ENCODE peak calls at places on chromosomes 7 and 10, in six cellular contexts. One of them, this sample, is unnamed.

GRCh38 chr7:76408121-76408560 is 1.4 kb downstream of the SSC4D start:
- DNase-seq in K562: no peak
- DNase-seq in GM12891: no peak
- DNase-seq in GM12878: no peak
- DNase-seq in H1: no peak
- DNase-seq in HepG2: peak
- DNase-seq in this sample: no peak

GRCh38 chr7:31875424-31875823 is 188.4 kb downstream of the PPP1R17 start:
- DNase-seq in K562: no peak
- DNase-seq in GM12891: no peak
- DNase-seq in GM12878: no peak
- DNase-seq in H1: no peak
- DNase-seq in HepG2: no peak
- DNase-seq in this sample: no peak

GRCh38 chr7:108324053-108325038 is 131.9 kb downstream of the NRCAM start:
- DNase-seq in K562: no peak
- DNase-seq in GM12891: no peak
- DNase-seq in GM12878: no peak
- DNase-seq in H1: no peak
- DNase-seq in HepG2: no peak
- DNase-seq in this sample: no peak

GRCh38 chr10:69061305-69062161 is 26.4 kb upstream of the SRGN start:
- DNase-seq in K562: peak
- DNase-seq in GM12891: no peak
- DNase-seq in GM12878: no peak
- DNase-seq in H1: no peak
- DNase-seq in HepG2: peak
- DNase-seq in this sample: no peak

GRCh38 chr7:47153571-47153970 is 428.3 kb downstream of the TNS3 start:
- DNase-seq in K562: no peak
- DNase-seq in GM12891: no peak
- DNase-seq in GM12878: no peak
- DNase-seq in H1: peak
- DNase-seq in HepG2: peak
- DNase-seq in this sample: no peak

GRCh38 chr10:60479305-60480020 is 89.8 kb upstream of the ANK3 start:
- DNase-seq in K562: no peak
- DNase-seq in GM12891: no peak
- DNase-seq in GM12878: no peak
- DNase-seq in H1: no peak
- DNase-seq in HepG2: no peak
- DNase-seq in this sample: no peak

GRCh38 chr7:155590215-155591023 is 44.1 kb upstream of the CNPY1 start:
- DNase-seq in K562: peak
- DNase-seq in GM12891: no peak
- DNase-seq in GM12878: no peak
- DNase-seq in H1: no peak
- DNase-seq in HepG2: peak
- DNase-seq in this sample: no peak

GRCh38 chr7:2468227-2468626 is 8.0 kb downstream of the GRIFIN start:
- DNase-seq in K562: no peak
- DNase-seq in GM12891: no peak
- DNase-seq in GM12878: no peak
- DNase-seq in H1: no peak
- DNase-seq in HepG2: no peak
- DNase-seq in this sample: no peak

GRCh38 chr7:47945261-47946015 is 2.8 kb downstream of the PKD1L1 start:
- DNase-seq in K562: peak
- DNase-seq in GM12891: peak
- DNase-seq in GM12878: no peak
- DNase-seq in H1: peak
- DNase-seq in HepG2: peak
- DNase-seq in this sample: peak

GRCh38 chr10:77409697-77410471 is 227.7 kb downstream of the KCNMA1 start:
- DNase-seq in K562: no peak
- DNase-seq in GM12891: no peak
- DNase-seq in GM12878: no peak
- DNase-seq in H1: no peak
- DNase-seq in HepG2: no peak
- DNase-seq in this sample: no peak

GRCh38 chr10:69321865-69322264 is 43.6 kb downstream of the HK1 start:
- DNase-seq in K562: peak
- DNase-seq in GM12891: no peak
- DNase-seq in GM12878: no peak
- DNase-seq in H1: no peak
- DNase-seq in HepG2: no peak
- DNase-seq in this sample: no peak

GRCh38 chr10:93436577-93436976 is 45.6 kb downstream of the MYOF start:
- DNase-seq in K562: no peak
- DNase-seq in GM12891: no peak
- DNase-seq in GM12878: no peak
- DNase-seq in H1: no peak
- DNase-seq in HepG2: no peak
- DNase-seq in this sample: no peak

GRCh38 chr10:52215745-52216361 is 98.2 kb upstream of the DKK1 start:
- DNase-seq in K562: peak
- DNase-seq in GM12891: no peak
- DNase-seq in GM12878: peak
- DNase-seq in H1: no peak
- DNase-seq in HepG2: peak
- DNase-seq in this sample: no peak

GRCh38 chr7:80279760-80280159 is 145.1 kb downstream of the GNAI1 start:
- DNase-seq in K562: no peak
- DNase-seq in GM12891: no peak
- DNase-seq in GM12878: no peak
- DNase-seq in H1: no peak
- DNase-seq in HepG2: no peak
- DNase-seq in this sample: no peak

GRCh38 chr10:70255329-70256299 is 22.4 kb upstream of the PPA1 start:
- DNase-seq in K562: peak
- DNase-seq in GM12891: no peak
- DNase-seq in GM12878: no peak
- DNase-seq in H1: no peak
- DNase-seq in HepG2: peak
- DNase-seq in this sample: no peak

GRCh38 chr10:42985436-42986316 is 91.2 kb upstream of the RET start:
- DNase-seq in K562: no peak
- DNase-seq in GM12891: no peak
- DNase-seq in GM12878: no peak
- DNase-seq in H1: no peak
- DNase-seq in HepG2: no peak
- DNase-seq in this sample: peak

GRCh38 chr10:131694963-131695813 is 205.6 kb upstream of the PPP2R2D start:
- DNase-seq in K562: no peak
- DNase-seq in GM12891: no peak
- DNase-seq in GM12878: no peak
- DNase-seq in H1: no peak
- DNase-seq in HepG2: no peak
- DNase-seq in this sample: no peak

GRCh38 chr7:132145466-132145865 is 430.8 kb downstream of the PLXNA4 start:
- DNase-seq in K562: no peak
- DNase-seq in GM12891: no peak
- DNase-seq in GM12878: no peak
- DNase-seq in H1: no peak
- DNase-seq in HepG2: no peak
- DNase-seq in this sample: no peak

GRCh38 chr10:58385784-58386112 is 538 bp downstream of the TFAM start:
- DNase-seq in K562: peak
- DNase-seq in GM12891: no peak
- DNase-seq in GM12878: no peak
- DNase-seq in H1: no peak
- DNase-seq in HepG2: peak
- DNase-seq in this sample: no peak

GRCh38 chr7:22329816-22330524 is 27.0 kb downstream of the RAPGEF5 start:
- DNase-seq in K562: no peak
- DNase-seq in GM12891: no peak
- DNase-seq in GM12878: no peak
- DNase-seq in H1: no peak
- DNase-seq in HepG2: no peak
- DNase-seq in this sample: no peak

GRCh38 chr7:116525298-116525912 is 569 bp downstream of the CAV1 start:
- DNase-seq in K562: peak
- DNase-seq in GM12891: peak
- DNase-seq in GM12878: no peak
- DNase-seq in H1: no peak
- DNase-seq in HepG2: no peak
- DNase-seq in this sample: peak

GRCh38 chr7:116122972-116123595 is 87.3 kb upstream of the TES start:
- DNase-seq in K562: peak
- DNase-seq in GM12891: peak
- DNase-seq in GM12878: no peak
- DNase-seq in H1: no peak
- DNase-seq in HepG2: peak
- DNase-seq in this sample: no peak

GRCh38 chr10:46283217-46283944 is 3.4 kb upstream of the ANTXRL start:
- DNase-seq in K562: no peak
- DNase-seq in GM12891: no peak
- DNase-seq in GM12878: no peak
- DNase-seq in H1: peak
- DNase-seq in HepG2: no peak
- DNase-seq in this sample: no peak

GRCh38 chr10:101441539-101442455 is 87.8 kb downstream of the BTRC start:
- DNase-seq in K562: peak
- DNase-seq in GM12891: peak
- DNase-seq in GM12878: no peak
- DNase-seq in H1: no peak
- DNase-seq in HepG2: peak
- DNase-seq in this sample: peak

GRCh38 chr10:53664620-53665019 is 892.0 kb upstream of the MBL2 start:
- DNase-seq in K562: no peak
- DNase-seq in GM12891: no peak
- DNase-seq in GM12878: no peak
- DNase-seq in H1: no peak
- DNase-seq in HepG2: no peak
- DNase-seq in this sample: no peak

GRCh38 chr7:133513608-133514007 is 260.7 kb downstream of the EXOC4 start:
- DNase-seq in K562: no peak
- DNase-seq in GM12891: no peak
- DNase-seq in GM12878: no peak
- DNase-seq in H1: no peak
- DNase-seq in HepG2: no peak
- DNase-seq in this sample: no peak

GRCh38 chr7:133837248-133837647 is 289.9 kb upstream of the LRGUK start:
- DNase-seq in K562: no peak
- DNase-seq in GM12891: no peak
- DNase-seq in GM12878: no peak
- DNase-seq in H1: no peak
- DNase-seq in HepG2: no peak
- DNase-seq in this sample: no peak

GRCh38 chr10:5538446-5538845 is 13.7 kb downstream of the CALML3 start:
- DNase-seq in K562: no peak
- DNase-seq in GM12891: no peak
- DNase-seq in GM12878: no peak
- DNase-seq in H1: no peak
- DNase-seq in HepG2: no peak
- DNase-seq in this sample: no peak

GRCh38 chr10:5540080-5540479 is 15.3 kb downstream of the CALML3 start:
- DNase-seq in K562: no peak
- DNase-seq in GM12891: no peak
- DNase-seq in GM12878: no peak
- DNase-seq in H1: no peak
- DNase-seq in HepG2: no peak
- DNase-seq in this sample: no peak

GRCh38 chr10:5536486-5536885 is 11.7 kb downstream of the CALML3 start:
- DNase-seq in K562: no peak
- DNase-seq in GM12891: no peak
- DNase-seq in GM12878: no peak
- DNase-seq in H1: no peak
- DNase-seq in HepG2: no peak
- DNase-seq in this sample: no peak

GRCh38 chr10:5538892-5539651 is 14.3 kb downstream of the CALML3 start:
- DNase-seq in K562: peak
- DNase-seq in GM12891: no peak
- DNase-seq in GM12878: no peak
- DNase-seq in H1: no peak
- DNase-seq in HepG2: no peak
- DNase-seq in this sample: no peak

GRCh38 chr10:5537684-5538083 is 12.9 kb downstream of the CALML3 start:
- DNase-seq in K562: no peak
- DNase-seq in GM12891: no peak
- DNase-seq in GM12878: no peak
- DNase-seq in H1: no peak
- DNase-seq in HepG2: no peak
- DNase-seq in this sample: no peak
- TF ChIP-seq TAF1 in K562: no peak
- TF ChIP-seq TAF1 in GM12891: no peak
- TF ChIP-seq TAF1 in GM12878: no peak
- TF ChIP-seq TAF1 in H1: no peak
- TF ChIP-seq TAF1 in HepG2: no peak
- TF ChIP-seq TAF1 in this sample: no peak

GRCh38 chr10:33327750-33328149 is 6.7 kb downstream of the NRP1 start:
- DNase-seq in K562: no peak
- DNase-seq in GM12891: no peak
- DNase-seq in GM12878: no peak
- DNase-seq in H1: no peak
- DNase-seq in HepG2: no peak
- DNase-seq in this sample: no peak
- TF ChIP-seq POLR2AphosphoS5 in K562: no peak
- TF ChIP-seq POLR2AphosphoS5 in GM12891: no peak
- TF ChIP-seq POLR2AphosphoS5 in GM12878: no peak
- TF ChIP-seq POLR2AphosphoS5 in H1: no peak
- TF ChIP-seq POLR2AphosphoS5 in HepG2: no peak
- TF ChIP-seq POLR2AphosphoS5 in this sample: no peak

GRCh38 chr7:100887955-100888481 is 1.5 kb downstream of the UFSP1 start:
- DNase-seq in K562: no peak
- DNase-seq in GM12891: no peak
- DNase-seq in GM12878: no peak
- DNase-seq in H1: no peak
- DNase-seq in HepG2: no peak
- DNase-seq in this sample: no peak
- TF ChIP-seq POLR2A in K562: no peak
- TF ChIP-seq POLR2A in GM12891: no peak
- TF ChIP-seq POLR2A in GM12878: no peak
- TF ChIP-seq POLR2A in H1: no peak
- TF ChIP-seq POLR2A in HepG2: no peak
- TF ChIP-seq POLR2A in this sample: peak

GRCh38 chr7:111357691-111358090 is 204.6 kb downstream of the IMMP2L start:
- DNase-seq in K562: no peak
- DNase-seq in GM12891: no peak
- DNase-seq in GM12878: no peak
- DNase-seq in H1: no peak
- DNase-seq in HepG2: no peak
- DNase-seq in this sample: no peak

GRCh38 chr7:111356941-111357340 is 205.4 kb downstream of the IMMP2L start:
- DNase-seq in K562: no peak
- DNase-seq in GM12891: no peak
- DNase-seq in GM12878: no peak
- DNase-seq in H1: no peak
- DNase-seq in HepG2: no peak
- DNase-seq in this sample: no peak

DNA sequence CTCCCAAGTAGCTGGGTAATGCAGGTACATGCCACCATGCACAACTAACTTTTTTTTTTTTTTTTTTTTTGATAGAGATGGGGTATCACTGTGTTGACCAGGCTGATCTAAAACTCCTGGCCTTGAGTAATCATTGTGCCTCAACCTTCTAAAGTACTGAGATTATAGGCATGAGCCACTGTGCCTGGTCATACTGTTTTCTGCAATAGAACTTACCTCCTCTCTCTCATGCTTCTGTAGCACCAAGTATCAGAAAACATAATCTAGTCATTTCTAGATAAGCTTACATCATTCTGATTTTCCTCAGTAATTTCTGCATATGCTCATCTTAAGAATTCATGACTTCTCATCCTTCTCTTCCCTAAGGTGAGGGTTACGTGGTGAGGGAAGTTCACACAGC is 210.0 kb downstream of the IMMP2L start:
- DNase-seq in K562: no peak
- DNase-seq in GM12891: no peak
- DNase-seq in GM12878: no peak
- DNase-seq in H1: no peak
- DNase-seq in HepG2: no peak
- DNase-seq in this sample: no peak
- TF ChIP-seq TAF1 in K562: no peak
- TF ChIP-seq TAF1 in GM12891: no peak
- TF ChIP-seq TAF1 in GM12878: no peak
- TF ChIP-seq TAF1 in H1: no peak
- TF ChIP-seq TAF1 in HepG2: no peak
- TF ChIP-seq TAF1 in this sample: no peak